ENCODE peak calls at places on chromosomes 4 and X, in four cellular contexts. A is SHP77 treated with DMSO at 0.1 percent for 48 hours, V is amygdala, X is lower lobe of right lung. E is an unnamed sample.

GRCh38 chrX:53379008-53379710 is 43.3 kb downstream of the SMC1A start:
- DNase-seq in X (no peak), A (no peak), V (no peak), E (no peak)

GRCh38 chr4:13529130-13529919 is 15.0 kb downstream of the NKX3-2 start:
- DNase-seq in X (no peak), V (no peak), A (no peak), E (no peak)

GRCh38 chr4:12562016-12562415 is 922.1 kb downstream of the RAB28 start:
- DNase-seq in A (no peak), V (no peak), X (no peak), E (no peak)

GRCh38 chr4:173272987-173273386 is 61.2 kb downstream of the HMGB2 start:
- DNase-seq in X (no peak), A (no peak), V (no peak), E (no peak)

GRCh38 chr4:93870876-93871458 is 42.4 kb downstream of the ATOH1 start:
- DNase-seq in V (no peak), A (no peak), X (no peak), E (no peak)

GRCh38 chrX:76148011-76148665 is 24.7 kb upstream of the PBDC1 start:
- DNase-seq in A (no peak), X (no peak), V (no peak), E (no peak)

GRCh38 chr4:1375051-1375721 is 28.2 kb downstream of the UVSSA start:
- DNase-seq in A (no peak), X (peak), V (no peak), E (no peak)

GRCh38 chrX:3788494-3789233 is 75.2 kb upstream of the PRKX start:
- DNase-seq in A (no peak), X (no peak), V (no peak), E (no peak)

GRCh38 chr4:74934822-74935326 is 2.0 kb downstream of the PARM1 start:
- DNase-seq in X (no peak), A (no peak), V (no peak), E (no peak)

GRCh38 chr4:174658246-174658645 is 136.0 kb upstream of the HPGD start:
- DNase-seq in X (no peak), A (no peak), V (no peak), E (no peak)

GRCh38 chrX:71911023-71911730 is 532 bp downstream of the NHSL2 start:
- DNase-seq in X (no peak), A (no peak), V (no peak), E (peak)

GRCh38 chr4:159685406-159686092 is 582.7 kb downstream of the RAPGEF2 start:
- DNase-seq in V (no peak), X (no peak), A (no peak), E (no peak)

GRCh38 chr4:151231915-151232595 is 44.9 kb upstream of the PRSS48 start:
- DNase-seq in A (no peak), V (no peak), X (no peak), E (no peak)

GRCh38 chr4:135365065-135365464 is 1163.5 kb upstream of the PABPC4L start:
- DNase-seq in V (no peak), A (no peak), X (no peak), E (no peak)

GRCh38 chr4:69689530-69690111 is 36.6 kb upstream of the UGT2A1 start:
- DNase-seq in A (no peak), V (no peak), X (no peak), E (no peak)

GRCh38 chr4:176376032-176376614 is 56.4 kb downstream of the SPCS3 start:
- DNase-seq in A (no peak), X (no peak), V (no peak), E (no peak)

GRCh38 chr4:93693141-93693540 is 135.4 kb upstream of the ATOH1 start:
- DNase-seq in A (no peak), V (no peak), X (no peak), E (no peak)

GRCh38 chr4:1799364-1799996 is 6.4 kb downstream of the FGFR3 start:
- DNase-seq in V (no peak), X (no peak), A (no peak), E (no peak)

GRCh38 chr4:178320003-178320402 is 877.8 kb upstream of the AGA start:
- DNase-seq in V (no peak), A (no peak), X (no peak), E (no peak)

GRCh38 chrX:55039471-55039870 is 8.7 kb upstream of the ALAS2 start:
- DNase-seq in X (no peak), A (no peak), V (no peak), E (no peak)

GRCh38 chr4:3481783-3482397 is 18.8 kb downstream of the DOK7 start:
- DNase-seq in X (no peak), A (no peak), V (no peak), E (no peak)

GRCh38 chr4:95267081-95267480 is 281.7 kb downstream of the UNC5C start:
- DNase-seq in V (no peak), X (no peak), A (no peak), E (no peak)

GRCh38 chr4:29549308-29549707 is 1170.9 kb upstream of the PCDH7 start:
- DNase-seq in A (no peak), X (no peak), V (no peak), E (no peak)

GRCh38 chr4:17636696-17637351 is 22.4 kb downstream of the MED28 start:
- DNase-seq in A (peak), V (peak), X (peak), E (peak)